ENCODE peak calls at places on chromosomes 3 and 15, in four cellular contexts. A is bronchial epithelial cell, R is choroid plexus epithelial cell, F is A549. T is an unnamed sample.
A peak's percentile ranks its signal among the peaks of the same experiment; 100 is the strongest.

GRCh38 chr3:72287941-72288340 is 503.0 kb upstream of the PROK2 start:
- DNase-seq in F (no peak), A (peak; percentile 33), R (no peak), T (no peak)

GRCh38 chr15:77160562-77161481 is 89.9 kb upstream of the TSPAN3 start:
- DNase-seq in A (peak; percentile 35), R (peak; percentile 17), F (no peak), T (no peak)

GRCh38 chr15:76181705-76182107 is 121.9 kb downstream of the TMEM266 start:
- DNase-seq in F (no peak), A (no peak), R (no peak), T (no peak)

GRCh38 chr15:70195171-70195807 is 97.6 kb upstream of the TLE3 start:
- DNase-seq in A (peak; percentile 74), F (no peak), R (no peak), T (no peak)

GRCh38 chr15:69451951-69452701 is 492 bp upstream of the RPLP1 start:
- DNase-seq in A (peak; percentile 39), F (peak; percentile 45), R (peak; percentile 72), T (no peak)

GRCh38 chr3:32467333-32468070 is 35.1 kb downstream of the CMTM6 start:
- DNase-seq in F (peak; percentile 64), A (peak; percentile 40), R (peak; percentile 78), T (peak; percentile 80)

GRCh38 chr3:63753567-63753966 is 65.5 kb upstream of the C3orf49 start:
- DNase-seq in R (peak; percentile 48), F (no peak), A (peak; percentile 44), T (peak; percentile 15)

GRCh38 chr15:60372756-60373155 is 25.0 kb downstream of the ANXA2 start:
- DNase-seq in F (peak; percentile 52), A (no peak), R (no peak), T (no peak)

GRCh38 chr3:156563900-156564682 is 9.2 kb upstream of the SSR3 start:
- DNase-seq in F (no peak), R (no peak), A (peak; percentile 62), T (no peak)

GRCh38 chr3:145911016-145911415 is 250.0 kb downstream of the PLOD2 start:
- DNase-seq in F (no peak), R (no peak), A (no peak), T (no peak)

GRCh38 chr15:58473720-58474119 is 41.9 kb downstream of the LIPC start:
- DNase-seq in F (peak; percentile 71), R (peak; percentile 91), A (peak; percentile 94), T (peak; percentile 18)

GRCh38 chr15:56038015-56038414 is 44.6 kb upstream of the NEDD4 start:
- DNase-seq in A (no peak), F (no peak), R (peak; percentile 38), T (no peak)

GRCh38 chr3:77529522-77529921 is 489.6 kb downstream of the ROBO2 start:
- DNase-seq in A (no peak), R (no peak), F (no peak), T (no peak)

GRCh38 chr3:159852821-159853505 is 135.7 kb upstream of the IL12A start:
- DNase-seq in R (peak; percentile 79), F (no peak), A (peak; percentile 72), T (peak; percentile 51)

GRCh38 chr3:132659000-132659369 is 624 bp downstream of the ACAD11 start:
- DNase-seq in R (no peak), A (no peak), F (no peak), T (peak; percentile 22)

GRCh38 chr3:49454457-49454856 is 15.6 kb upstream of the DAG1 start:
- DNase-seq in R (no peak), F (peak; percentile 50), A (peak; percentile 37), T (no peak)

GRCh38 chr3:155018621-155019330 is 61.3 kb upstream of the MME start:
- DNase-seq in R (peak; percentile 42), A (peak; percentile 96), F (no peak), T (no peak)

GRCh38 chr15:66780172-66780972 is 78.3 kb downstream of the SMAD6 start:
- DNase-seq in A (peak; percentile 75), R (peak; percentile 87), F (peak; percentile 44), T (peak; percentile 80)

GRCh38 chr15:62430056-62430455 is 265.0 kb upstream of the C2CD4B start:
- DNase-seq in A (no peak), F (no peak), R (no peak), T (no peak)